ENCODE peak calls at places on chromosome 16, in seven cellular contexts. C, T, B, L, X, O and H are unnamed samples.

GRCh38 chr16:13795131-13795530 is 124.8 kb upstream of the ERCC4 start:
- DNase-seq in C (no peak), T (no peak), B (no peak), L (no peak), X (no peak), O (no peak), H (no peak)

GRCh38 chr16:4214215-4214621 is 27.7 kb downstream of the SRL start:
- DNase-seq in C (no peak), T (no peak), B (no peak), L (no peak), X (no peak), O (peak; percentile 55), H (no peak)

GRCh38 chr16:19184823-19185509 is 16.9 kb downstream of the SYT17 start:
- DNase-seq in C (no peak), T (no peak), B (no peak), L (no peak), X (no peak), O (no peak), H (no peak)

GRCh38 chr16:56477096-56477878 is 25.9 kb downstream of the OGFOD1 start:
- DNase-seq in C (no peak), T (no peak), B (no peak), L (peak; percentile 21), X (no peak), O (peak; percentile 27), H (no peak)

GRCh38 chr16:19876501-19877059 is 8.1 kb downstream of the GPRC5B start:
- DNase-seq in C (no peak), T (no peak), B (no peak), L (no peak), X (no peak), O (no peak), H (no peak)

GRCh38 chr16:26149661-26150060 is 457.9 kb downstream of the HS3ST4 start:
- DNase-seq in C (no peak), T (no peak), B (no peak), L (no peak), X (no peak), O (no peak), H (no peak)

GRCh38 chr16:86477642-86478041 is 32.7 kb upstream of the FOXF1 start:
- DNase-seq in C (no peak), T (no peak), B (no peak), L (no peak), X (no peak), O (no peak), H (no peak)

GRCh38 chr16:77781091-77781490 is 7.3 kb upstream of the VAT1L start:
- DNase-seq in C (no peak), T (no peak), B (no peak), L (no peak), X (no peak), O (no peak), H (no peak)

GRCh38 chr16:57194512-57194911 is 8.4 kb downstream of the RSPRY1 start:
- DNase-seq in C (no peak), T (no peak), B (no peak), L (no peak), X (peak; percentile 25), O (peak; percentile 96), H (no peak)

GRCh38 chr16:73289232-73289631 is 241.3 kb upstream of the ZFHX3 start:
- DNase-seq in C (no peak), T (no peak), B (peak; percentile 86), L (no peak), X (no peak), O (no peak), H (peak; percentile 26)

GRCh38 chr16:66189951-66190350 is 176.5 kb upstream of the CDH5 start:
- DNase-seq in C (no peak), T (no peak), B (no peak), L (no peak), X (no peak), O (no peak), H (no peak)

GRCh38 chr16:58515871-58516767 is 802 bp downstream of the SETD6 start:
- DNase-seq in C (peak; percentile 71), T (peak; percentile 66), B (no peak), L (peak; percentile 60), X (no peak), O (peak; percentile 24), H (peak; percentile 71)

GRCh38 chr16:25950586-25951201 is 258.9 kb downstream of the HS3ST4 start:
- DNase-seq in C (peak; percentile 83), T (no peak), B (no peak), L (no peak), X (no peak), O (no peak), H (no peak)

GRCh38 chr16:51327001-51327400 is 175.9 kb upstream of the SALL1 start:
- DNase-seq in C (no peak), T (no peak), B (no peak), L (no peak), X (no peak), O (no peak), H (no peak)

GRCh38 chr16:85984947-85985451 is 86.0 kb downstream of the IRF8 start:
- DNase-seq in C (no peak), T (no peak), B (no peak), L (no peak), X (no peak), O (no peak), H (no peak)

GRCh38 chr16:50489187-50489586 is 59.0 kb upstream of the NKD1 start:
- DNase-seq in C (no peak), T (no peak), B (no peak), L (no peak), X (no peak), O (no peak), H (no peak)

GRCh38 chr16:2787961-2788360 is 601 bp upstream of the PRSS33 start:
- DNase-seq in C (no peak), T (no peak), B (no peak), L (no peak), X (no peak), O (no peak), H (no peak)

GRCh38 chr16:2790631-2791030 is 3.3 kb upstream of the PRSS33 start:
- DNase-seq in C (no peak), T (no peak), B (no peak), L (no peak), X (no peak), O (no peak), H (no peak)

GRCh38 chr16:2795714-2796143 is 2.5 kb upstream of the PRSS41 start:
- DNase-seq in C (no peak), T (no peak), B (no peak), L (no peak), X (no peak), O (no peak), H (no peak)

GRCh38 chr16:2791174-2791573 is 3.8 kb upstream of the PRSS33 start:
- DNase-seq in C (no peak), T (no peak), B (no peak), L (no peak), X (no peak), O (no peak), H (no peak)

DNA sequence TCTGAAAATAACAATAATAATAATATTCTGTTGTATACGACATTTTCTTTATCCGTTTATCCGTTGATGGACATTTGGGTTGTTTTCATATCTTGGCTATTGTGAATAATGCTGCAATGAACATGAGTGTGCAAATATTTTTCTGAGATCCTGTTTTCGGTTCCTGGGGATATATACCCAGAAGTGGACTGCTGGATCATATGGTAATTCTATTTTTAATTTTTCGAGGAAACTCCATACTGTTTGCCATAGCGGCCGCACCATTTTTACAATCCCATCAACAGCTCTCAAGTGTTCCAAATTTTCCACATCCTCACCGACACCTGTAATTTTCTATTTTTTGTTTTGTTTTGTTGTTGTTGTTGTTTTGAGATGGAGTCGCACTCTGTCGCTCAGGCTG is 5.3 kb upstream of the PRSS41 start:
- DNase-seq in C (no peak), T (no peak), B (no peak), L (no peak), X (no peak), O (no peak), H (no peak)
- TF ChIP-seq TAF1 in C (no peak), T (no peak), B (no peak), L (no peak), X (no peak), O (no peak), H (no peak)

GRCh38 chr16:78894872-78895271 is 705.7 kb downstream of the MAF start:
- DNase-seq in C (no peak), T (no peak), B (no peak), L (no peak), X (no peak), O (no peak), H (no peak)
- TF ChIP-seq POLR2AphosphoS5 in C (no peak), T (no peak), B (no peak), L (no peak), X (no peak), O (no peak), H (no peak)

DNA sequence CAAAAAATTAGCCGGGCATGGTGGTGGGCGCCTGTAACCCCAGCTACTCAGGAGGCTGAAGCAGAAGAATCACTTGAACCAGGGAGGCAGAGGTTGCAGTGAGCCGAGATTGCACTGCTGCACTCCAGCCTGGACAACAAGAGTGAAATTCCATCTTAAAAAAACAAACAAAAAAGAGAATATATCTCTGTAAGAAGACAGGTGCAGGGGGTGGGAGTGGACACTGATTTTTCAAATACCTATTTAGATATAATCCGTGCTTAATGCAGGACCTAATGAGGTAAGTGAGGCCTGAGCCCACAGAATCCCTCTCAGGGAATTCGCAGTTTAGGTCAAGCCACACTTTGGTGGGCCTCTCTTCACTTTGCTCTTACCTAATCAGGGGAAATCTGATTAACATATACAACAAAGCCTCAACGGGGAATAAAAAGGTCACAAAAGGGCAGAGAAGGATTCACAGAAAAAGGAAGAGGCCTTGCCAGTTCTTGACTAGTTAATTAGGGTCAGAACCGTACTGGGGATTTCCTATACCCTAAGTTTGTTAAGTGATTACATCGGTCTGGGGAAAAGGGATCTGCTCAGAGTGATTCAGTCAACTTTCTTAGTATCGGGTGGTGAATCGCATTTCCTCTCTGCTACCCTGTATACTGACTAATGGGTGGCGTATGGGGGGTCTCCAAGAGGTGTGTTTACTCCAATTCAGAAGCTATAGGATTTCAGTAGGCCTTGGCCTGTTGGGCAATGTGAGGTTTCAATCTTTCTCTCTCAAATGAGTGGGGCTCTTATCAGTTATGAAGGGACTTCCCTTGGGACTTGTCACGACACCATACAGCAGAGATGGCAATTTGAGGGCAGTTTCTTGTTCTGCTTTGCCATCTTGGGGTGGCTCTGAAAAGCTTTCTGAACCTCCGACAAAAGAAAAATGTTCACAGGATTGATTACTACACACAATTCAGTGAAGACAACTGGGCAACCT is 1.9 kb upstream of the NFAT5 start:
- DNase-seq in C (peak; percentile 51), T (peak; percentile 27), B (peak; percentile 93), L (peak; percentile 20), X (no peak), O (peak; percentile 49), H (no peak)
- TF ChIP-seq TAF1 in C (no peak), T (peak; percentile 63), B (peak; percentile 33), L (no peak), X (no peak), O (peak; percentile 20), H (peak; percentile 76)

GRCh38 chr16:59905628-59906027 is 1171.5 kb upstream of the GOT2 start:
- DNase-seq in C (no peak), T (no peak), B (no peak), L (no peak), X (no peak), O (no peak), H (no peak)

GRCh38 chr16:59905131-59905530 is 1171.0 kb upstream of the GOT2 start:
- DNase-seq in C (no peak), T (no peak), B (no peak), L (no peak), X (no peak), O (no peak), H (no peak)

GRCh38 chr16:59907671-59908070 is 1173.6 kb upstream of the GOT2 start:
- DNase-seq in C (no peak), T (no peak), B (no peak), L (no peak), X (no peak), O (no peak), H (no peak)

GRCh38 chr16:59913666-59914065 is 1179.5 kb upstream of the GOT2 start:
- DNase-seq in C (no peak), T (no peak), B (no peak), L (no peak), X (no peak), O (no peak), H (no peak)

GRCh38 chr16:59909262-59909661 is 1175.1 kb upstream of the GOT2 start:
- DNase-seq in C (no peak), T (no peak), B (no peak), L (no peak), X (no peak), O (no peak), H (no peak)
- TF ChIP-seq POLR2AphosphoS5 in C (no peak), T (no peak), B (no peak), L (no peak), X (no peak), O (no peak), H (no peak)